ENCODE peak calls at places on chromosome 11, in six cellular contexts. E, Z, V, P, Q and N are unnamed samples.

GRCh38 chr11:117345039-117345438 is 17.4 kb downstream of the CEP164 start:
- DNase-seq in P (no peak), V (peak), Q (no peak), Z (no peak), E (no peak), N (no peak)

GRCh38 chr11:64202992-64203391 is 3.5 kb upstream of the FERMT3 start:
- DNase-seq in V (no peak), Q (no peak), P (no peak), Z (no peak), E (no peak), N (no peak)

GRCh38 chr11:16117989-16118810 is 238.1 kb downstream of the SOX6 start:
- DNase-seq in V (no peak), Q (no peak), E (no peak), Z (no peak), P (no peak), N (peak)

GRCh38 chr11:130407978-130408377 is 20.4 kb downstream of the ADAMTS8 start:
- DNase-seq in E (no peak), P (peak), V (peak), Z (no peak), Q (peak), N (peak)

GRCh38 chr11:78083036-78083435 is 3.4 kb upstream of the NDUFC2 start:
- DNase-seq in V (no peak), Z (no peak), Q (peak), P (no peak), E (no peak), N (no peak)

GRCh38 chr11:33842236-33842915 is 49.5 kb downstream of the LMO2 start:
- DNase-seq in V (no peak), E (no peak), Q (no peak), Z (no peak), P (no peak), N (no peak)

GRCh38 chr11:76158394-76159302 is 47.7 kb downstream of the WNT11 start:
- DNase-seq in P (no peak), V (no peak), E (no peak), Z (no peak), Q (no peak), N (no peak)

GRCh38 chr11:57648791-57649735 is 649 bp downstream of the YPEL4 start:
- DNase-seq in V (no peak), Q (peak), E (no peak), Z (no peak), P (no peak), N (no peak)

GRCh38 chr11:62974848-62975522 is 9.8 kb downstream of the SLC22A6 start:
- DNase-seq in E (no peak), Z (peak), Q (peak), V (no peak), P (no peak), N (no peak)

GRCh38 chr11:66417000-66417399 is 3.8 kb upstream of the NPAS4 start:
- DNase-seq in E (no peak), P (no peak), V (no peak), Z (no peak), Q (no peak), N (no peak)

GRCh38 chr11:91081440-91082088 is 858.7 kb upstream of the CHORDC1 start:
- DNase-seq in Z (no peak), P (peak), V (peak), E (no peak), Q (peak), N (peak)

GRCh38 chr11:3230636-3231549 is 1.3 kb downstream of the MRGPRE start:
- DNase-seq in P (peak), Z (no peak), V (no peak), Q (no peak), E (no peak), N (no peak)

GRCh38 chr11:64553554-64554201 is 37.3 kb upstream of the SLC22A12 start:
- DNase-seq in V (peak), P (peak), Q (peak), E (peak), Z (no peak), N (no peak)

GRCh38 chr11:2197771-2198520 is 26.3 kb upstream of the TH start:
- DNase-seq in V (no peak), Q (no peak), P (no peak), E (no peak), Z (no peak), N (no peak)

GRCh38 chr11:127993788-127994187 is 593.6 kb downstream of the ETS1 start:
- DNase-seq in Q (no peak), V (no peak), E (no peak), Z (no peak), P (no peak), N (no peak)

GRCh38 chr11:72812968-72813739 is 1.1 kb upstream of the ATG16L2 start:
- DNase-seq in E (peak), Z (peak), V (peak), Q (peak), P (no peak), N (no peak)

GRCh38 chr11:106770489-106771100 is 247.7 kb downstream of the GUCY1A2 start:
- DNase-seq in Z (no peak), Q (peak), V (no peak), E (no peak), P (no peak), N (no peak)

GRCh38 chr11:64241430-64242153 is 697 bp downstream of the FKBP2 start:
- DNase-seq in V (peak), P (peak), Q (peak), Z (no peak), E (peak), N (no peak)

GRCh38 chr11:81497202-81497804 is 1236.4 kb downstream of the FAM181B start:
- DNase-seq in P (no peak), E (no peak), V (peak), Z (no peak), Q (peak), N (no peak)

GRCh38 chr11:64044730-64045386 is 9.1 kb downstream of the FLRT1 start:
- DNase-seq in E (no peak), P (no peak), V (no peak), Z (no peak), Q (no peak), N (no peak)

GRCh38 chr11:87743002-87743401 is 432.2 kb downstream of the RAB38 start:
- DNase-seq in E (no peak), V (no peak), Q (no peak), P (no peak), Z (no peak), N (no peak)

GRCh38 chr11:81870066-81870412 is 863.6 kb downstream of the FAM181B start:
- DNase-seq in Z (no peak), Q (no peak), P (no peak), V (no peak), E (no peak), N (no peak)

GRCh38 chr11:106156290-106156937 is 79.0 kb downstream of the AASDHPPT start:
- DNase-seq in Q (peak), V (peak), E (no peak), P (no peak), Z (no peak), N (peak)

GRCh38 chr11:125950178-125950490 is 4.3 kb downstream of the VSIG10L2 start:
- DNase-seq in V (no peak), Z (no peak), P (peak), E (no peak), Q (no peak), N (no peak)

GRCh38 chr11:59673291-59673690 is 4.5 kb upstream of the PATL1 start:
- DNase-seq in V (no peak), P (no peak), E (no peak), Q (no peak), Z (no peak), N (no peak)

GRCh38 chr11:69569306-69570200 is 71.4 kb upstream of the CCND1 start:
- DNase-seq in Z (peak), Q (no peak), E (no peak), V (no peak), P (peak), N (no peak)

GRCh38 chr11:66188580-66188979 is 79.9 kb upstream of the RAB1B start:
- DNase-seq in Z (no peak), V (peak), E (no peak), Q (peak), P (no peak), N (peak)

GRCh38 chr11:124662111-124662510 is 11.4 kb downstream of the SIAE start:
- DNase-seq in V (no peak), Z (no peak), E (no peak), P (no peak), Q (no peak), N (no peak)

GRCh38 chr11:1453611-1454386 is 32.8 kb downstream of the MOB2 start:
- DNase-seq in P (no peak), Q (no peak), E (peak), Z (no peak), V (no peak), N (no peak)

GRCh38 chr11:33103836-33104235 is 57.4 kb downstream of the CSTF3 start:
- DNase-seq in Z (no peak), P (no peak), V (no peak), E (no peak), Q (no peak), N (no peak)

GRCh38 chr11:46845440-46845739 is 690 bp downstream of the CKAP5 start:
- DNase-seq in V (no peak), Z (no peak), P (no peak), E (no peak), Q (peak), N (no peak)

GRCh38 chr11:40149721-40150120 is 1309.7 kb downstream of the LRRC4C start:
- DNase-seq in Q (no peak), V (no peak), P (no peak), Z (no peak), E (no peak), N (no peak)
- H3K4me3 ChIP-seq in Q (no peak), V (no peak), P (no peak), Z (no peak), E (no peak), N (no peak)

GRCh38 chr11:67584881-67585873 is 1.6 kb downstream of the GSTP1 start:
- DNase-seq in Z (no peak), E (no peak), P (no peak), Q (no peak), V (no peak), N (no peak)
- H3K4me3 ChIP-seq in Z (peak), E (no peak), P (peak), Q (peak), V (peak), N (peak)

DNA sequence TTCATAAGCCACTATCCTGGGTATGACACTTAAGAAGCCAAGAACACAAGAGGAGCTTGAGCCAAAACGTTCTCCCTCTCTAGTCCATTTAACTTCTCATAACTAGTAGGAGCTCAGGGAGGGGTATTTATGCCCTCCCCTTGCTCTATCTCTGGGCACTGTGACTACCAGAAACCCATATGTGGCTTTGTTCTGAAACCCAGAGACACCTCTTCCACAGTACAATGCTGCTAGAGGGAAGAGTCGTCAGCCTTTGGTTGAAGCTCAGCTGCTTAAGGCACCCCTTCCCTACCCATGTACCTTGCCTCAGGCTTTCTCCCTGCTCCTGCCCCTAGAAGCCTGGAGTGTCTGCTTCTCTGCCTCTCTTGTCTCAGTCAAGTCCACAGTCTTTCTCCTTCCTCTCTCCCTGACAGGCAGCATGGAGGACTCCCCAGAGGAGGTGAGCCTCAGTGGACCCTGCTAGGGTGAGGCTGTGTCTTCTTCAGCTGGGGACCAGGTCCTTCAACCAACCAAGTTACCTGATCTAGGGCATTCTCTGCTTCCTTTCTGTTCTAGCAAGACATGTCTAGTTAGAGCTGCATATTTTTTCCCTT is 23.1 kb upstream of the USP47 start:
- DNase-seq in P (no peak), V (no peak), E (no peak), Q (no peak), Z (no peak), N (no peak)
- H3K4me3 ChIP-seq in P (no peak), V (no peak), E (no peak), Q (no peak), Z (no peak), N (no peak)

DNA sequence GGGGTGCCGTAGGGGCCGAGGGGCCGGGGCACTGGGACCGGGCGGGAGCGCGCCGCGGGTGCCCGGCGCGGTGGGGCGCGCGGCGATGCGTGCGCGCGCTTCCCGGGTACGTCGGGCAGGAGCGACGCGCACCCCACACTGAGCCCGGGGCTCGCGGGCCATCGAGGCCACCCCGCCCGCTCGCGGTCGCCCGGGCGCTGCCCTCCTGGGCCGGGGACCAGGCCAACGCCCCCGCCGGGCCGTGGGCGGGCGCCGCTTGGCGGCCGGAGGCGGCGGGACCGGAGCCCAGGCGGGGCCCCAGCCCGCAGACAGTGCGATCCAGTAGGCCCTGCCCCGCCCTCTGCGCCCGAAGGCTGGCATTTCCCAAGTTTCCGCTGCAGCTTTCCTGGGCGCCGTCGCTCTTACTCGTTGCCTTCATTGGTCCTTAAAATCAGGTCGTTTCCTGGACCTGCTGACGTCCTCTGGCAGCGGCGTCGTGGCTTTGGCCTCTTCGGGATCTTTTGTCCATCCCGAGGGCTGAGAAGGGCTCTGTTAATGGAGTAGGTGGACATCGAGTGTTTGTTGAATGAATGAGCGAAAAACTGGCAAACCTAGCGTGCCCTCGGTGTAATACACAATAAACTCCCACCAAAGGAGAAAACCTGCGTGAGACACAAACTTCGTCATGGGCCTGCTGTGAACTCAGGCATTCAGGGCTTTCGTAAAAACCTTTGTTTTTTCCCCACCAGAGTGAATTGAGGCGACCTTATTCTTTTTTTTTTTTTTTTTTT is 638 bp downstream of the PARVA start:
- DNase-seq in P (peak), Q (peak), V (peak), Z (peak), E (no peak), N (no peak)
- H3K4me3 ChIP-seq in P (peak), Q (peak), V (peak), Z (peak), E (peak), N (peak)

GRCh38 chr11:121931748-121932352 is 184.2 kb downstream of the BLID start:
- DNase-seq in Q (no peak), Z (no peak), P (no peak), V (no peak), E (no peak), N (no peak)

GRCh38 chr11:121928597-121929580 is 187.1 kb downstream of the BLID start:
- DNase-seq in V (no peak), P (no peak), Q (peak), E (no peak), Z (no peak), N (no peak)

GRCh38 chr11:121929581-121929980 is 186.4 kb downstream of the BLID start:
- DNase-seq in E (no peak), Z (no peak), V (peak), P (no peak), Q (peak), N (peak)

GRCh38 chr11:121931121-121931520 is 184.9 kb downstream of the BLID start:
- DNase-seq in Z (no peak), E (no peak), V (no peak), Q (no peak), P (no peak), N (no peak)

DNA sequence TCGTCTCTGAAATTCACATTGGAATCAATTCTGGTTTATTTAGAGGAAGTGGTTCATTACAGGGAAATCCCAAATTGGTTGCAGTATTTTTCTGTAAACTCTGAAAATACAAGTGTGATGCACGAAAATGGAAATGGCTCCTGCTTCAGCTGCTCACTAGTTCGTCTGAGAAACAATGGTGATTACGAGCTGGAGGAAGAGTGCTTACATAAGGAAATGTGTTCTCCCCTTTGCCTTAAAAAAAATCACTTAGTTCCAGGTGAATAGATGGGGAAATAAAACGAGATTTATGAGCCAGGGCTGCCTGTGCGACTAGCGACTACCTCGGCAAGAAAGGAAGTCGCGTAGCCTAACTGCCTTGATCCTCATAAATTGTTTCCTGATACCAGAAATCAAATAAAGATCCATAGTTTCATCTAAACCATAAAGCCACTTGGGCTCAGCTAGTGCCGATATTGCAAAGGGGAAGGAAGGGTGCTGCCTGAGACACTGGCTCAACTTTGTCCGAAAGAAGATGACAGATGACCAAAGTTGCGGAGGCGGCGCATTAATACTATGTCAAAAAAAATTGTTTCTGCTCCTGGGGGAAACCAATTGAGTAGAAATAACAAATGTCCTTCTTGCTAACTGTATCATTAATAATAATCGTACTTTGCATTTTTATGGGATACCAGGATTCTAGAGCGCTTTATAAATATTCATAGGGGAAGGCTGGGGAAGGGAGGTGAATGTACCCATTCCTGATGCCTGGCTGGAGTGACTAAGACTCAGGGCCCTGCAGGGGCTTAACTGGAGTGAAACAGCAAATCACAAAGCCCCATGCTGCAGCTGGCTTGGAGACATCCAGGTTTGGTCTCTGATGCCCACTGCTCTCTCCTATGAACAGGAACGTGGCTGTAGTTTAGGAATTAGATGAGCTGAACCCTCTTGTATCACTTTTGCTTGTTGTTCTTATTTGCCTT is 185.7 kb downstream of the BLID start:
- DNase-seq in V (no peak), Z (no peak), P (no peak), Q (peak), E (no peak), N (no peak)
- H3K4me3 ChIP-seq in V (peak), Z (peak), P (peak), Q (peak), E (no peak), N (peak)

GRCh38 chr11:10520562-10520961 is 20.4 kb downstream of the RNF141 start:
- DNase-seq in E (no peak), Q (no peak), P (no peak), Z (no peak), V (no peak), N (no peak)

GRCh38 chr11:10519630-10520029 is 21.4 kb downstream of the RNF141 start:
- DNase-seq in Z (no peak), Q (no peak), P (no peak), E (no peak), V (no peak), N (no peak)

GRCh38 chr11:10522921-10523320 is 18.1 kb downstream of the RNF141 start:
- DNase-seq in Z (no peak), V (no peak), P (no peak), Q (no peak), E (no peak), N (no peak)

GRCh38 chr11:10524471-10524870 is 16.5 kb downstream of the RNF141 start:
- DNase-seq in Z (no peak), Q (no peak), P (no peak), E (no peak), V (no peak), N (no peak)

DNA sequence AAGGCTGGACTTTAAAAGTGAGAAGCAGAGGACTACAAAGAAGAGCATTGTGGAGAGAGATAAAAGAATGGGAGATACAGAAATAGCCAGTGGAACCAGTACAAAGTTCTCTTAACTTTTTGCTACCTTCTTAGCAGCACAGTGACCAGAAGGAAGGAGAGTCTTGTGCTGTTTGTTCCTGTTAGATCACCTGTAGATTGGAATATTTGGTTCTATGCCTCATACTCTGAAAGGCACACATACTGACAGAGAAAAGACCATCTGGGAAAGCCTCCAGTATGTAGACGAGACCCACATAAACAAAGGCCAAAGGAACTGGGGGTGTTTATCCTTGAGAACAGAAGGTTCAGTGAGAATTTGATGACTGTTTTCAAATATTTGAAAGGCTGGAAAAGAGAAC is 18.7 kb downstream of the RNF141 start:
- DNase-seq in E (no peak), V (no peak), Q (no peak), Z (no peak), P (no peak), N (no peak)
- H3K4me3 ChIP-seq in E (no peak), V (no peak), Q (no peak), Z (no peak), P (no peak), N (no peak)

GRCh38 chr11:119024430-119025098 is 6.0 kb downstream of the TRAPPC4 start:
- DNase-seq in Z (no peak), E (no peak), Q (no peak), P (no peak), V (no peak), N (no peak)
- H3K4me3 ChIP-seq in Z (no peak), E (no peak), Q (no peak), P (no peak), V (no peak), N (no peak)